ENCODE peak calls at places on chromosomes 11 and 22, in five cellular contexts. Z, O, H, W and A are unnamed samples.

GRCh38 chr22:37680191-37680851 is 4.9 kb downstream of the LGALS1 start:
- DNase-seq in Z (no peak), O (no peak), H (no peak), W (no peak), A (no peak)

GRCh38 chr22:49075150-49075549 is 752.5 kb downstream of the BRD1 start:
- DNase-seq in Z (no peak), O (no peak), H (no peak), W (no peak), A (no peak)

GRCh38 chr11:67354314-67355022 is 1.1 kb upstream of the POLD4 start:
- DNase-seq in Z (peak; percentile 97), O (no peak), H (peak; percentile 86), W (no peak), A (peak; percentile 86)

GRCh38 chr11:70084046-70084984 is 6.2 kb downstream of the ANO1 start:
- DNase-seq in Z (no peak), O (no peak), H (peak; percentile 26), W (no peak), A (no peak)

GRCh38 chr11:109747839-109748238 is 325.8 kb downstream of the C11orf87 start:
- DNase-seq in Z (no peak), O (no peak), H (peak; percentile 15), W (peak; percentile 47), A (no peak)

GRCh38 chr22:24303007-24303406 is 32.4 kb downstream of the SPECC1L start:
- DNase-seq in Z (no peak), O (no peak), H (no peak), W (no peak), A (peak; percentile 18)

GRCh38 chr11:78796956-78797355 is 222.3 kb upstream of the NARS2 start:
- DNase-seq in Z (peak; percentile 88), O (no peak), H (no peak), W (no peak), A (peak; percentile 56)

GRCh38 chr11:2466869-2467694 is 22.3 kb downstream of the KCNQ1 start:
- DNase-seq in Z (no peak), O (no peak), H (no peak), W (no peak), A (peak; percentile 8)

GRCh38 chr11:94705419-94705818 is 62.7 kb upstream of the AMOTL1 start:
- DNase-seq in Z (no peak), O (no peak), H (no peak), W (no peak), A (peak; percentile 87)

GRCh38 chr11:1218256-1218787 is 4.5 kb upstream of the MUC5B start:
- DNase-seq in Z (no peak), O (no peak), H (peak; percentile 24), W (no peak), A (no peak)

GRCh38 chr11:111631034-111631665 is 28.9 kb downstream of the SIK2 start:
- DNase-seq in Z (no peak), O (no peak), H (no peak), W (no peak), A (no peak)

GRCh38 chr11:61700720-61701119 is 20.5 kb downstream of the DAGLA start:
- DNase-seq in Z (no peak), O (no peak), H (peak; percentile 50), W (no peak), A (no peak)

GRCh38 chr11:121298770-121299169 is 6.2 kb downstream of the SC5D start:
- DNase-seq in Z (no peak), O (no peak), H (no peak), W (no peak), A (no peak)

GRCh38 chr22:30947163-30947820 is 21.3 kb downstream of the MORC2 start:
- DNase-seq in Z (no peak), O (no peak), H (peak; percentile 90), W (peak; percentile 95), A (no peak)